ENCODE peak calls at places on chromosomes 16 and 17, in eight cellular contexts. W is T-helper 1 cell; F is NCI-H526 treated with DMSO at 0.1 percent for 48 hours; N is OCI-LY7; X is activated CD8-positive, alpha-beta T cell treated with anti-CD3 and anti-CD28 coated beads, Interleukin-2, amount 10 ng/mL, durations not matched to agents 7 days and 5 days; J is K562; H is HS-5; Y is activated CD8-positive, alpha-beta memory T cell treated with anti-CD3 and anti-CD28 coated beads for 1 hour. C is an unnamed sample.

GRCh38 chr17:8552582-8553320 is 77.8 kb downstream of the MYH10 start:
- DNase-seq in W (no peak), F (no peak), N (no peak), X (no peak), J (no peak), H (peak; percentile 58), Y (no peak), C (peak; percentile 19)

GRCh38 chr17:21345236-21345635 is 30.9 kb upstream of the KCNJ12 start:
- DNase-seq in W (no peak), F (no peak), N (peak; percentile 41), X (no peak), J (no peak), H (no peak), Y (no peak), C (no peak)

GRCh38 chr16:4797805-4798252 is 2.7 kb downstream of the SMIM22 start:
- DNase-seq in W (no peak), F (no peak), N (no peak), X (no peak), J (no peak), H (no peak), Y (no peak), C (no peak)

GRCh38 chr17:40095944-40096791 is 4.2 kb downstream of the NR1D1 start:
- DNase-seq in W (peak; percentile 80), F (no peak), N (peak; percentile 77), X (peak; percentile 95), J (no peak), H (no peak), Y (peak; percentile 48), C (no peak)

GRCh38 chr17:44607836-44608690 is 48.2 kb upstream of the MEIOC start:
- DNase-seq in W (no peak), F (peak; percentile 5), N (no peak), X (no peak), J (no peak), H (no peak), Y (no peak), C (peak; percentile 22)

GRCh38 chr16:56310685-56311084 is 114.7 kb downstream of the AMFR start:
- DNase-seq in W (no peak), F (no peak), N (no peak), X (no peak), J (no peak), H (no peak), Y (no peak), C (no peak)

GRCh38 chr17:4768281-4768680 is 3.4 kb upstream of the TM4SF5 start:
- DNase-seq in W (no peak), F (no peak), N (no peak), X (no peak), J (no peak), H (no peak), Y (no peak), C (no peak)

GRCh38 chr16:74667215-74667765 is 613 bp upstream of the RFWD3 start:
- DNase-seq in W (peak; percentile 15), F (no peak), N (peak; percentile 21), X (peak; percentile 56), J (peak; percentile 46), H (no peak), Y (peak; percentile 8), C (no peak)

GRCh38 chr17:2094891-2095535 is 40.1 kb downstream of the HIC1 start:
- DNase-seq in W (no peak), F (no peak), N (peak; percentile 27), X (no peak), J (peak; percentile 10), H (no peak), Y (no peak), C (no peak)

GRCh38 chr17:3919123-3919624 is 2.9 kb upstream of the P2RX1 start:
- DNase-seq in W (no peak), F (no peak), N (no peak), X (no peak), J (no peak), H (no peak), Y (no peak), C (no peak)

GRCh38 chr16:77584205-77584859 is 138.0 kb upstream of the NUDT7 start:
- DNase-seq in W (peak; percentile 9), F (peak; percentile 40), N (peak; percentile 57), X (peak; percentile 56), J (peak; percentile 41), H (no peak), Y (peak; percentile 8), C (peak; percentile 20)

GRCh38 chr17:81517339-81518112 is 4.9 kb upstream of the ACTG1 start:
- DNase-seq in W (no peak), F (no peak), N (peak; percentile 94), X (peak; percentile 57), J (no peak), H (no peak), Y (no peak), C (no peak)

GRCh38 chr16:20765732-20766131 is 1.9 kb downstream of the ACSM3 start:
- DNase-seq in W (no peak), F (no peak), N (no peak), X (no peak), J (no peak), H (no peak), Y (no peak), C (no peak)